ENCODE peak calls at places on chromosomes 4 and X, in six cellular contexts. N, Z, V, W, J and U are unnamed samples.

GRCh38 chr4:98744372-98745150 is 86.2 kb upstream of the TSPAN5 start:
- DNase-seq in N (no peak), J (no peak), W (no peak), Z (no peak), V (no peak), U (no peak)

GRCh38 chrX:12563121-12563520 is 228.1 kb upstream of the PRPS2 start:
- DNase-seq in J (no peak), V (peak), W (no peak), Z (no peak), N (no peak), U (no peak)

GRCh38 chrX:57933321-57933720 is 23.1 kb upstream of the ZXDA start:
- DNase-seq in Z (no peak), W (no peak), J (no peak), N (no peak), V (no peak), U (no peak)

GRCh38 chrX:47501226-47502071 is 18.4 kb upstream of the ZNF41 start:
- DNase-seq in Z (no peak), W (no peak), J (no peak), N (peak), V (peak), U (no peak)

GRCh38 chr4:143337600-143338287 is 1.1 kb downstream of the GAB1 start:
- DNase-seq in N (no peak), W (peak), J (peak), V (peak), Z (peak), U (peak)

GRCh38 chr4:139560396-139561084 is 4.5 kb upstream of the SETD7 start:
- DNase-seq in V (no peak), Z (peak), W (no peak), J (no peak), N (no peak), U (no peak)

GRCh38 chr4:76639292-76639691 is 204.3 kb downstream of the SHROOM3 start:
- DNase-seq in V (no peak), J (no peak), N (no peak), Z (no peak), W (no peak), U (no peak)

GRCh38 chrX:20378291-20378920 is 111.7 kb upstream of the RPS6KA3 start:
- DNase-seq in Z (no peak), N (no peak), J (no peak), W (peak), V (peak), U (no peak)

GRCh38 chr4:104015680-104016079 is 295.9 kb upstream of the TACR3 start:
- DNase-seq in V (peak), N (no peak), W (no peak), Z (no peak), J (no peak), U (no peak)

GRCh38 chr4:8525383-8526120 is 54.6 kb upstream of the GPR78 start:
- DNase-seq in W (no peak), Z (no peak), N (no peak), J (no peak), V (peak), U (no peak)

GRCh38 chrX:24020280-24020876 is 6.6 kb downstream of the KLHL15 start:
- DNase-seq in N (no peak), V (peak), W (no peak), Z (no peak), J (no peak), U (no peak)

GRCh38 chr4:25022198-25022597 is 8.5 kb downstream of the LGI2 start:
- DNase-seq in Z (no peak), V (no peak), N (no peak), J (no peak), W (no peak), U (no peak)

GRCh38 chr4:66943117-66943516 is 602.2 kb downstream of the CENPC start:
- DNase-seq in V (no peak), J (no peak), W (no peak), Z (no peak), N (no peak), U (no peak)

GRCh38 chrX:2387614-2388239 is 113.0 kb downstream of the DHRSX start:
- DNase-seq in W (no peak), N (no peak), V (peak), Z (no peak), J (no peak), U (no peak)

GRCh38 chrX:38452603-38453002 is 100.2 kb downstream of the OTC start:
- DNase-seq in V (no peak), N (no peak), J (no peak), W (no peak), Z (no peak), U (no peak)

GRCh38 chr4:39571504-39571903 is 44.3 kb upstream of the UGDH start:
- DNase-seq in J (no peak), W (no peak), N (no peak), V (no peak), Z (no peak), U (no peak)

GRCh38 chrX:119410027-119410819 is 11.1 kb downstream of the SLC25A43 start:
- DNase-seq in Z (peak), V (peak), J (peak), W (peak), N (no peak), U (no peak)

GRCh38 chrX:73262991-73263390 is 48.3 kb upstream of the NAP1L2 start:
- DNase-seq in Z (no peak), W (no peak), N (no peak), V (peak), J (no peak), U (no peak)
- TF ChIP-seq CTCF in Z (no peak), W (peak), N (no peak), V (no peak), J (no peak), U (no peak)

GRCh38 chr4:41814565-41814964 is 66.0 kb upstream of the PHOX2B start:
- DNase-seq in V (peak), Z (no peak), J (no peak), N (no peak), W (no peak), U (no peak)
- TF ChIP-seq CTCF in V (peak), Z (no peak), J (peak), N (no peak), W (no peak), U (no peak)

DNA sequence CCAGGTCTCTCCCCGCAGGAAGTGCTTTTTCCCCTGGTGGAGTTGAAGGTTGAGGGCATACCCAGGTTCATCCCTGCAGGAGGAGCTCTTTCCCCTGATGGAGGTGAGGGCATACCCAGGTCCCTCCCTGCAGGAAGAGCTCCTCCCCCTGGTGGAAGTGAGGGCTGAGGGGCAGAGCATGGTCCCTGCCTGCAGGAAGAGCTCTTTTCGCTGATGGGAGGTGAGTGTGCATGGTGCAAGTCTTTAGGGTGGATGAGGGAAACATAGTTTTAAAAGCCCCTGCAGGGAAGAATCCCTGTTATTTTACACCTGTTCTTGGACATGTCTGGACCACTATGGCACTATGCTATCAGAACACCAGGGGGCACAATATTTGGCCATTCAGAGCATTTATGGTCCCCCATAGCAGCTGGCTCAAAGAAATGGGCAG is 43.7 kb upstream of the PUDP start:
- DNase-seq in V (no peak), W (no peak), Z (no peak), N (no peak), J (no peak), U (no peak)
- TF ChIP-seq CTCF in V (peak), W (no peak), Z (no peak), N (no peak), J (no peak), U (no peak)

GRCh38 chr4:145061325-145061920 is 36.6 kb downstream of the ANAPC10 start:
- DNase-seq in J (no peak), W (no peak), N (no peak), V (peak), Z (no peak), U (no peak)
- TF ChIP-seq CTCF in J (peak), W (peak), N (peak), V (peak), Z (peak), U (peak)